ENCODE peak calls at places on chromosome 3, in eight cellular contexts. One of them, this sample, is unnamed.

GRCh38 chr3:29440321-29441019 is 159.6 kb downstream of the RBMS3 start:
- DNase-seq in HCT116: no peak
- DNase-seq in H1: no peak
- DNase-seq in GM12878: no peak
- DNase-seq in K562: no peak
- DNase-seq in SK-N-SH: no peak
- DNase-seq in A549: no peak
- DNase-seq in HepG2: no peak
- DNase-seq in this sample: no peak

GRCh38 chr3:33803894-33804526 is 5.6 kb downstream of the PDCD6IP start:
- DNase-seq in H1: no peak
- DNase-seq in HepG2: peak; percentile 76
- DNase-seq in HCT116: no peak
- DNase-seq in K562: no peak
- DNase-seq in A549: no peak
- DNase-seq in SK-N-SH: no peak
- DNase-seq in GM12878: no peak
- DNase-seq in this sample: no peak

GRCh38 chr3:197353001-197353866 is 54.8 kb upstream of the DLG1 start:
- DNase-seq in GM12878: no peak
- DNase-seq in SK-N-SH: peak; percentile 41
- DNase-seq in HepG2: no peak
- DNase-seq in H1: no peak
- DNase-seq in HCT116: no peak
- DNase-seq in K562: no peak
- DNase-seq in A549: no peak
- DNase-seq in this sample: no peak

GRCh38 chr3:43043071-43043766 is 62.7 kb downstream of the POMGNT2 start:
- DNase-seq in A549: no peak
- DNase-seq in SK-N-SH: no peak
- DNase-seq in K562: no peak
- DNase-seq in HepG2: no peak
- DNase-seq in H1: no peak
- DNase-seq in GM12878: no peak
- DNase-seq in HCT116: no peak
- DNase-seq in this sample: no peak

GRCh38 chr3:126288314-126288713 is 68.9 kb downstream of the KLF15 start:
- DNase-seq in HCT116: no peak
- DNase-seq in A549: no peak
- DNase-seq in SK-N-SH: no peak
- DNase-seq in K562: no peak
- DNase-seq in H1: no peak
- DNase-seq in HepG2: no peak
- DNase-seq in GM12878: no peak
- DNase-seq in this sample: no peak

GRCh38 chr3:114356084-114357009 is 62.5 kb downstream of the TIGIT start:
- DNase-seq in SK-N-SH: no peak
- DNase-seq in HepG2: no peak
- DNase-seq in H1: peak; percentile 19
- DNase-seq in GM12878: no peak
- DNase-seq in K562: no peak
- DNase-seq in A549: no peak
- DNase-seq in HCT116: no peak
- DNase-seq in this sample: no peak

GRCh38 chr3:14890470-14890869 is 56.9 kb upstream of the NR2C2 start:
- DNase-seq in SK-N-SH: no peak
- DNase-seq in H1: no peak
- DNase-seq in GM12878: peak; percentile 20
- DNase-seq in K562: no peak
- DNase-seq in HCT116: no peak
- DNase-seq in A549: no peak
- DNase-seq in HepG2: no peak
- DNase-seq in this sample: no peak

GRCh38 chr3:150158974-150159625 is 188.4 kb upstream of the PFN2 start:
- DNase-seq in GM12878: no peak
- DNase-seq in HCT116: no peak
- DNase-seq in A549: no peak
- DNase-seq in SK-N-SH: no peak
- DNase-seq in H1: no peak
- DNase-seq in K562: no peak
- DNase-seq in HepG2: no peak
- DNase-seq in this sample: peak; percentile 44

GRCh38 chr3:177750436-177750835 is 553.2 kb upstream of the TBL1XR1 start:
- DNase-seq in GM12878: no peak
- DNase-seq in A549: no peak
- DNase-seq in K562: no peak
- DNase-seq in H1: no peak
- DNase-seq in HCT116: no peak
- DNase-seq in HepG2: no peak
- DNase-seq in SK-N-SH: no peak
- DNase-seq in this sample: peak; percentile 56

GRCh38 chr3:100402150-100402706 is 889 bp downstream of the LNP1 start:
- DNase-seq in A549: peak; percentile 9
- DNase-seq in GM12878: no peak
- DNase-seq in H1: no peak
- DNase-seq in K562: no peak
- DNase-seq in HCT116: no peak
- DNase-seq in HepG2: no peak
- DNase-seq in SK-N-SH: peak; percentile 25
- DNase-seq in this sample: peak; percentile 56

GRCh38 chr3:140378571-140379340 is 299.1 kb upstream of the TRIM42 start:
- DNase-seq in GM12878: no peak
- DNase-seq in HCT116: no peak
- DNase-seq in A549: no peak
- DNase-seq in SK-N-SH: no peak
- DNase-seq in K562: no peak
- DNase-seq in H1: no peak
- DNase-seq in HepG2: no peak
- DNase-seq in this sample: no peak

GRCh38 chr3:130963444-130963843 is 63.2 kb downstream of the ASTE1 start:
- DNase-seq in GM12878: no peak
- DNase-seq in HepG2: no peak
- DNase-seq in SK-N-SH: no peak
- DNase-seq in HCT116: no peak
- DNase-seq in H1: no peak
- DNase-seq in A549: no peak
- DNase-seq in K562: no peak
- DNase-seq in this sample: peak; percentile 8

GRCh38 chr3:119322021-119322522 is 27.9 kb downstream of the ARHGAP31 start:
- DNase-seq in HCT116: no peak
- DNase-seq in K562: no peak
- DNase-seq in SK-N-SH: no peak
- DNase-seq in H1: no peak
- DNase-seq in A549: no peak
- DNase-seq in GM12878: no peak
- DNase-seq in HepG2: no peak
- DNase-seq in this sample: peak; percentile 47

GRCh38 chr3:113533534-113533892 is 1.2 kb downstream of the SIDT1 start:
- DNase-seq in A549: no peak
- DNase-seq in SK-N-SH: no peak
- DNase-seq in HepG2: no peak
- DNase-seq in HCT116: no peak
- DNase-seq in GM12878: no peak
- DNase-seq in H1: no peak
- DNase-seq in K562: no peak
- DNase-seq in this sample: no peak

GRCh38 chr3:157865449-157865862 is 240.8 kb downstream of the SHOX2 start:
- DNase-seq in HepG2: peak; percentile 2
- DNase-seq in SK-N-SH: no peak
- DNase-seq in H1: peak; percentile 29
- DNase-seq in A549: peak; percentile 30
- DNase-seq in HCT116: peak; percentile 42
- DNase-seq in GM12878: peak; percentile 1
- DNase-seq in K562: peak; percentile 71
- DNase-seq in this sample: no peak

GRCh38 chr3:15319575-15319974 is 12.8 kb downstream of the SH3BP5 start:
- DNase-seq in HepG2: no peak
- DNase-seq in SK-N-SH: no peak
- DNase-seq in A549: no peak
- DNase-seq in HCT116: no peak
- DNase-seq in H1: no peak
- DNase-seq in K562: no peak
- DNase-seq in GM12878: no peak
- DNase-seq in this sample: peak; percentile 46

GRCh38 chr3:5389057-5389456 is 201.6 kb downstream of the EDEM1 start:
- DNase-seq in HepG2: peak; percentile 2
- DNase-seq in GM12878: no peak
- DNase-seq in K562: no peak
- DNase-seq in SK-N-SH: no peak
- DNase-seq in H1: no peak
- DNase-seq in HCT116: peak; percentile 80
- DNase-seq in A549: peak; percentile 20
- DNase-seq in this sample: no peak

GRCh38 chr3:6671363-6671762 is 189.6 kb upstream of the GRM7 start:
- DNase-seq in SK-N-SH: no peak
- DNase-seq in A549: no peak
- DNase-seq in GM12878: no peak
- DNase-seq in HCT116: no peak
- DNase-seq in K562: no peak
- DNase-seq in HepG2: no peak
- DNase-seq in H1: no peak
- DNase-seq in this sample: no peak

GRCh38 chr3:12948891-12949711 is 107.7 kb upstream of the RPL32 start:
- DNase-seq in GM12878: no peak
- DNase-seq in HepG2: no peak
- DNase-seq in K562: peak; percentile 48
- DNase-seq in SK-N-SH: no peak
- DNase-seq in HCT116: peak; percentile 32
- DNase-seq in H1: no peak
- DNase-seq in A549: no peak
- DNase-seq in this sample: peak; percentile 48

GRCh38 chr3:155080692-155081091 is 573 bp downstream of the MME start:
- DNase-seq in K562: no peak
- DNase-seq in A549: no peak
- DNase-seq in H1: no peak
- DNase-seq in GM12878: no peak
- DNase-seq in HCT116: no peak
- DNase-seq in SK-N-SH: no peak
- DNase-seq in HepG2: no peak
- DNase-seq in this sample: no peak

GRCh38 chr3:59245879-59246501 is 196.2 kb upstream of the CFAP20DC start:
- DNase-seq in HepG2: no peak
- DNase-seq in H1: no peak
- DNase-seq in GM12878: no peak
- DNase-seq in HCT116: no peak
- DNase-seq in A549: no peak
- DNase-seq in SK-N-SH: no peak
- DNase-seq in K562: peak; percentile 3
- DNase-seq in this sample: peak; percentile 91

GRCh38 chr3:127959041-127959440 is 44.0 kb downstream of the KBTBD12 start:
- DNase-seq in HCT116: no peak
- DNase-seq in SK-N-SH: no peak
- DNase-seq in GM12878: no peak
- DNase-seq in HepG2: no peak
- DNase-seq in H1: no peak
- DNase-seq in A549: no peak
- DNase-seq in K562: no peak
- DNase-seq in this sample: no peak

GRCh38 chr3:76021376-76021775 is 236.0 kb upstream of the ZNF717 start:
- DNase-seq in HCT116: no peak
- DNase-seq in A549: no peak
- DNase-seq in GM12878: no peak
- DNase-seq in K562: no peak
- DNase-seq in SK-N-SH: no peak
- DNase-seq in HepG2: no peak
- DNase-seq in H1: no peak
- DNase-seq in this sample: peak; percentile 23
- TF ChIP-seq RAD21 in HCT116: no peak
- TF ChIP-seq RAD21 in A549: no peak
- TF ChIP-seq RAD21 in GM12878: no peak
- TF ChIP-seq RAD21 in K562: no peak
- TF ChIP-seq RAD21 in SK-N-SH: no peak
- TF ChIP-seq RAD21 in HepG2: no peak
- TF ChIP-seq RAD21 in H1: no peak
- TF ChIP-seq RAD21 in this sample: no peak

GRCh38 chr3:99111235-99111634 is 209.7 kb upstream of the DCBLD2 start:
- DNase-seq in H1: no peak
- DNase-seq in HepG2: no peak
- DNase-seq in SK-N-SH: no peak
- DNase-seq in K562: no peak
- DNase-seq in GM12878: no peak
- DNase-seq in A549: no peak
- DNase-seq in HCT116: no peak
- DNase-seq in this sample: peak; percentile 56

GRCh38 chr3:99108508-99108907 is 207.0 kb upstream of the DCBLD2 start:
- DNase-seq in SK-N-SH: no peak
- DNase-seq in K562: no peak
- DNase-seq in HepG2: no peak
- DNase-seq in HCT116: no peak
- DNase-seq in A549: peak; percentile 32
- DNase-seq in H1: no peak
- DNase-seq in GM12878: no peak
- DNase-seq in this sample: peak; percentile 99
- TF ChIP-seq RAD21 in SK-N-SH: no peak
- TF ChIP-seq RAD21 in K562: no peak
- TF ChIP-seq RAD21 in HepG2: no peak
- TF ChIP-seq RAD21 in HCT116: no peak
- TF ChIP-seq RAD21 in A549: no peak
- TF ChIP-seq RAD21 in H1: no peak
- TF ChIP-seq RAD21 in GM12878: no peak
- TF ChIP-seq RAD21 in this sample: no peak

DNA sequence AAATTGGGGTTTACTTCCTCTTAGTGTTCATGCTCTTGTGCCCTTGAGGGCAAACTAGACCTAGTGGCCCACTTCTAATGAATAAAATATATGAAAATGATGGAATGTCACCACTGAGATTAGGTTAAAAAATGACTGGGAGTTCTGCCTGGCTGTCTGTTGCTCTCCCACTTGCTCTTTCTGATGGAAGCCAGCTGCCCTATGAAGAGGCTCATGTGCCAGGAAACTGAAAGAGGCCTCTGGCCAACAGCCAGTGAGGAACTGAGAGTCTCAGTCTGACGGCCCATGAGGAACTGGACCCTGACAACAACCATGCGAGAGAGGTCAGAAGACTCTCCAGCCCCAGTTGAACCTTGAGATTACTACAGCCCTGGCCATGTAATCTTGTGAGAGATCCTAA is 107.1 kb upstream of the FHIT start:
- DNase-seq in GM12878: peak; percentile 76
- DNase-seq in HCT116: no peak
- DNase-seq in A549: no peak
- DNase-seq in HepG2: no peak
- DNase-seq in K562: no peak
- DNase-seq in H1: no peak
- DNase-seq in SK-N-SH: peak; percentile 47
- DNase-seq in this sample: no peak
- TF ChIP-seq RAD21 in GM12878: peak; percentile 2
- TF ChIP-seq RAD21 in HCT116: no peak
- TF ChIP-seq RAD21 in A549: no peak
- TF ChIP-seq RAD21 in HepG2: no peak
- TF ChIP-seq RAD21 in K562: no peak
- TF ChIP-seq RAD21 in H1: no peak
- TF ChIP-seq RAD21 in SK-N-SH: peak; percentile 32
- TF ChIP-seq RAD21 in this sample: no peak

DNA sequence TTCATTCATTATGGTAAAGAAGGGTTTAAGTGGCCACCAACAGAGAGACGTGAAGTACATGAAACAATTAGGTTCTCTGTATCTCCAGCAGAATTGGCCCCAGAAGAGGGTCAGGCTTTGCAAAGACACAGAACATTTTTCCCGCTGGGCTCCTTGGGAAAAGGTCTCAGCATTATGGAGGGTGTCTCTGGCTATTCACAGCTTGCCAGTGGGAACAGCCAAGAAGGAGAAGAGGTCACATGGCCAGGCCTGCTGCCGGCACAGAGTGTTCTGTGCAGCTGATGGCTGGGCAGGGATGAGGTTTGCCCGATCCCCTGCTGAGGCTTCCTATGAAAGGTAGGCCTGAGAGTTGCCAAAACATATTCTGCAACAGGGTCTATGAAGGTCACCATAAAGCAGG is 77.8 kb upstream of the LPP start:
- DNase-seq in GM12878: no peak
- DNase-seq in H1: no peak
- DNase-seq in HCT116: no peak
- DNase-seq in HepG2: no peak
- DNase-seq in SK-N-SH: no peak
- DNase-seq in A549: no peak
- DNase-seq in K562: no peak
- DNase-seq in this sample: no peak
- TF ChIP-seq RAD21 in GM12878: no peak
- TF ChIP-seq RAD21 in H1: no peak
- TF ChIP-seq RAD21 in HCT116: no peak
- TF ChIP-seq RAD21 in HepG2: no peak
- TF ChIP-seq RAD21 in SK-N-SH: no peak
- TF ChIP-seq RAD21 in A549: no peak
- TF ChIP-seq RAD21 in K562: no peak
- TF ChIP-seq RAD21 in this sample: no peak

This sample was measured in IMR-90.